ENCODE peak calls at places on chromosomes 12 and 14, in five cellular contexts. A is esophagus mucosa; B is upper lobe of right lung; I is activated T-helper 17 cell treated with anti-CD3 and anti-CD28 coated beads, Interleukin-2, amount 50 U/mL, for 72 hours; G is CD4-positive, alpha-beta T cell. O is an unnamed sample.
A peak's percentile ranks its signal among the peaks of the same experiment; 100 is the strongest.

GRCh38 chr12:3157581-3158328 is 80.6 kb downstream of the TSPAN9 start:
- ATAC-seq in A (no peak), B (no peak), G (no peak), I (no peak), O (no peak)

GRCh38 chr14:96905825-96906224 is 108.6 kb downstream of the VRK1 start:
- ATAC-seq in B (peak; percentile 77), I (no peak), G (no peak), A (no peak), O (peak; percentile 60)

GRCh38 chr14:88437659-88438058 is 52.2 kb downstream of the SPATA7 start:
- ATAC-seq in A (no peak), B (no peak), I (no peak), G (no peak), O (no peak)

GRCh38 chr12:22529281-22530060 is 14.9 kb downstream of the C2CD5 start:
- ATAC-seq in G (peak; percentile 94), A (peak; percentile 78), B (peak; percentile 74), I (peak; percentile 79), O (no peak)

GRCh38 chr14:68680541-68681051 is 112.3 kb downstream of the ZFP36L1 start:
- ATAC-seq in G (no peak), I (no peak), A (no peak), B (peak; percentile 52), O (peak; percentile 80)

GRCh38 chr12:77442633-77443032 is 377.3 kb upstream of the E2F7 start:
- ATAC-seq in I (no peak), B (no peak), A (no peak), G (no peak), O (no peak)

GRCh38 chr12:64083285-64084210 is 138.5 kb downstream of the KICS2 start:
- ATAC-seq in I (no peak), A (peak; percentile 75), G (no peak), B (peak; percentile 78), O (peak; percentile 86)

GRCh38 chr14:54427914-54428313 is 13.3 kb downstream of the CNIH1 start:
- ATAC-seq in G (no peak), I (no peak), B (no peak), A (no peak), O (no peak)

GRCh38 chr12:108635201-108635996 is 1.7 kb upstream of the SELPLG start:
- ATAC-seq in G (peak; percentile 11), A (peak; percentile 21), B (peak; percentile 7), I (peak; percentile 28), O (no peak)

GRCh38 chr12:64566882-64567517 is 43.3 kb upstream of the RASSF3 start:
- ATAC-seq in B (peak; percentile 35), G (no peak), A (no peak), I (no peak), O (no peak)

GRCh38 chr12:22415342-22416309 is 81.1 kb upstream of the ST8SIA1 start:
- ATAC-seq in A (peak; percentile 48), I (peak; percentile 42), B (peak; percentile 70), G (no peak), O (peak; percentile 48)

GRCh38 chr14:89445252-89445973 is 28.4 kb upstream of the FOXN3 start:
- ATAC-seq in B (peak; percentile 44), A (no peak), G (peak; percentile 33), I (peak; percentile 96), O (no peak)

GRCh38 chr12:47875732-47876131 is 29.1 kb downstream of the VDR start:
- ATAC-seq in G (no peak), B (no peak), A (no peak), I (no peak), O (no peak)

GRCh38 chr12:13277278-13277677 is 80.8 kb downstream of the EMP1 start:
- ATAC-seq in B (no peak), G (no peak), A (no peak), I (peak; percentile 35), O (no peak)

GRCh38 chr14:81535399-81536124 is 1.9 kb upstream of the SEL1L start:
- ATAC-seq in B (no peak), A (no peak), I (no peak), G (no peak), O (no peak)

GRCh38 chr14:99395904-99396530 is 84.6 kb downstream of the SETD3 start:
- ATAC-seq in B (no peak), G (peak; percentile 85), I (peak; percentile 100), A (no peak), O (no peak)

GRCh38 chr14:106013879-106014376 is 487.5 kb downstream of the TMEM121 start:
- ATAC-seq in B (no peak), A (no peak), I (peak; percentile 91), G (peak; percentile 81), O (no peak)

GRCh38 chr14:54106802-54107377 is 150.3 kb upstream of the BMP4 start:
- ATAC-seq in B (peak; percentile 80), I (no peak), G (no peak), A (no peak), O (no peak)

GRCh38 chr12:81610955-81611889 is 147.9 kb downstream of the PPFIA2 start:
- ATAC-seq in I (no peak), G (no peak), B (peak; percentile 17), A (no peak), O (no peak)